ENCODE peak calls at places on chromosomes 12 and 14, in four cellular contexts. S is Panc1, E is OCI-LY7, K is IMR-90. U is an unnamed sample.

GRCh38 chr12:108214486-108214885 is 85.4 kb downstream of the WSCD2 start:
- DNase-seq in S (no peak), E (peak; percentile 19), K (peak; percentile 7), U (peak; percentile 55)

GRCh38 chr14:90624732-90625444 is 191.3 kb downstream of the TTC7B start:
- DNase-seq in S (no peak), E (no peak), K (peak; percentile 39), U (no peak)

GRCh38 chr12:98998697-98999299 is 353.7 kb downstream of the APAF1 start:
- DNase-seq in S (peak; percentile 25), E (peak; percentile 65), K (peak; percentile 38), U (peak; percentile 45)

GRCh38 chr12:3309805-3310204 is 181.2 kb upstream of the PRMT8 start:
- DNase-seq in S (no peak), E (no peak), K (no peak), U (no peak)

GRCh38 chr12:130049666-130050065 is 112.6 kb upstream of the FZD10 start:
- DNase-seq in S (no peak), E (no peak), K (no peak), U (no peak)

GRCh38 chr14:24255438-24255837 is 7.5 kb downstream of the TGM1 start:
- DNase-seq in S (no peak), E (no peak), K (no peak), U (no peak)

GRCh38 chr14:41609704-41610183 is 3.1 kb downstream of the LRFN5 start:
- DNase-seq in S (no peak), E (no peak), K (peak; percentile 58), U (peak; percentile 17)

GRCh38 chr12:52307836-52308806 is 13.1 kb downstream of the KRT83 start:
- DNase-seq in S (no peak), E (no peak), K (peak; percentile 11), U (no peak)

GRCh38 chr12:97276198-97276580 is 186.4 kb upstream of the RMST start:
- DNase-seq in S (no peak), E (no peak), K (no peak), U (no peak)

GRCh38 chr14:73746540-73747385 is 32.6 kb upstream of the PNMA1 start:
- DNase-seq in S (no peak), E (peak; percentile 18), K (no peak), U (no peak)

GRCh38 chr12:65879878-65880277 is 55.6 kb downstream of the HMGA2 start:
- DNase-seq in S (no peak), E (no peak), K (peak; percentile 88), U (no peak)

GRCh38 chr12:65885312-65885711 is 61.0 kb downstream of the HMGA2 start:
- DNase-seq in S (no peak), E (no peak), K (peak; percentile 35), U (no peak)

GRCh38 chr12:65881348-65881961 is 57.2 kb downstream of the HMGA2 start:
- DNase-seq in S (no peak), E (no peak), K (peak; percentile 75), U (no peak)

GRCh38 chr12:65882504-65882903 is 58.2 kb downstream of the HMGA2 start:
- DNase-seq in S (no peak), E (no peak), K (no peak), U (no peak)

GRCh38 chr12:65881965-65882413 is 57.7 kb downstream of the HMGA2 start:
- DNase-seq in S (no peak), E (no peak), K (peak; percentile 38), U (peak; percentile 46)
- TF ChIP-seq CTCF in S (no peak), E (no peak), K (peak; percentile 1), U (no peak)

GRCh38 chr14:86055512-86055911 is 525.6 kb downstream of the FLRT2 start:
- DNase-seq in S (no peak), E (peak; percentile 4), K (peak; percentile 13), U (no peak)
- TF ChIP-seq CTCF in S (peak; percentile 21), E (peak; percentile 35), K (peak; percentile 19), U (no peak)

DNA sequence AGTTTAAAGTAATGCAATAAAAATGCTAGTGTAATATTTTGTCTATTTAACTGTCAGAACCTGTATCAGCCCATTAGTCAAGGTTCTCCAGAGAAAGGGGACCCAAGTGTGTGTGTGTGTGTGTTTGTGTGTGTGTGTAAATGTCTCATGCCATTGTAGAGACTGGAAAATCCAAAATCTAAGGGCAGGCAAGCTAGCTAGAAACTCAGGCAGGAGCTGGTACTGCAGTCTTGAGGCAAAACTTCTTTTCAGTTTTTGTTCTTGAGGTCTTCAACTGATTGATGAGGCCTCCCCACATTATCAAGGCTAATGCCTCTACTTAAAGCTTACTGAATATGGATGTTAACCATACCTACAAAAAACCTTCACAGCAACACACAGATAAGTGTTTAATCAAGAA is 126.7 kb downstream of the PRKD1 start:
- DNase-seq in S (no peak), E (no peak), K (no peak), U (no peak)
- TF ChIP-seq CTCF in S (no peak), E (no peak), K (no peak), U (no peak)

DNA sequence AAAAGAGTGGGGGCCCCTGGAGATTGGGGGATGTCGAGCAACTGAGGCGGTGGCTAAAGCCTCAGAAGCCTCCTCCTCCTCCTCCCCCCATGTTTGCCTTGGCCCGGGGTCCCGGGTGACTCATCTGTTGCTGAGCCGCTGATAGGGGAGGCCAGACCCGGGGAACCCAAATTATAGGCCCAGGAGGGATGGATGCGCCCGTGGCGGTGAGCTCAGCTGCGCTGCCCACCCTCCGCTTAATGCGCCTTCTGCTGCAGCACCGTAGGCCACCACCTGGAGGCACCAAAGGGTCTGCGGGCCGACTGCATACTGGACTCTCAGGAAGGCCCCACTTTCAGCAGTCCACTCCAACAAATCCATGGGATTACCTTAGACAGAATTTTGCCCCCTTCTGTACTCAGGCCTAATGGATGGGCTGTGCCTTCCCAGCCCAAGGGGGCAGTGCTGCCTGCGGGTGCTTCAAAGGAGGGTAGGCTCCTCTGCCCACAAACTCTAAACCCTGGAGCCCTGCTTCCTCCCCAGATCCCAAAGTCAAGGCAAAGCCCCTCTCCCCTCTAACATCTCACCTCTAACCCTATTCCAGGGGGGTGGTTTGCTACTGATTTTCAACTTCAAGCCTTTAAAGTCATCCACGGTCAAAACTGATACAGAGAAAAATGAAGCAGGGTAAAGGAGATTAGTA is 2.6 kb upstream of the WNT10B start:
- DNase-seq in S (no peak), E (no peak), K (peak; percentile 54), U (peak; percentile 67)
- TF ChIP-seq CTCF in S (peak; percentile 69), E (peak; percentile 60), K (peak; percentile 60), U (peak; percentile 70)

GRCh38 chr14:104341532-104342434 is 203.4 kb downstream of the KIF26A start:
- DNase-seq in S (no peak), E (peak; percentile 44), K (no peak), U (peak; percentile 56)
- TF ChIP-seq CTCF in S (peak; percentile 85), E (no peak), K (no peak), U (no peak)

DNA sequence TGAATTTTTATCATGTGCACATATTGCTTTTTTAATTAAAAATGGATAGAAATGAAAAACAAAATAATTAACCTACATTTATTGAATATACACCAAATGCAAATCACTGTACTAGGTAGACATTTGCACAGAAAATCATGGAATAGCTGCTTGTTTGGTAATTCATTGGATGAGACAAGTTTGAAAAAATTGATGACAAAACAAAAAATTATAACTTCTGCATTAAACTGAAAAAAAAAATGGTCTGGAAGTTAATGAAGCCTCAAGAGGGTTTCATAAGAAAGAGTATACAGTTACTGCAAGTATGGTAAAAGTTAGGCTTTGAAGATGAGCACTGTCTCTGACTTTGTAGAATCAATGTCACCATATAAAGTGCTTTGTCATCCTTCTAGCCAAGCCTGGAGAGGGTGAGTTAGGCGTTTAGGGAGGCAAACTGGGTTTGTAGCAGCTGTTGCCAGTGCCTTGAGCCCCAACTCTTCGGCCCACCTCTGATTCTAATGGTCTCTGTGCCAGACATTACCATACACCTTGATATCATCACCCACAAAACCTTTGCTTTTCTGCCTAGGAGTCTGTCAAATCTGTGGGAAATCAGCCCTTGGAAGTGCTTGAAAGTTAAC is 291.1 kb upstream of the CLEC14A start:
- DNase-seq in S (no peak), E (no peak), K (no peak), U (no peak)
- TF ChIP-seq CTCF in S (no peak), E (no peak), K (no peak), U (no peak)

DNA sequence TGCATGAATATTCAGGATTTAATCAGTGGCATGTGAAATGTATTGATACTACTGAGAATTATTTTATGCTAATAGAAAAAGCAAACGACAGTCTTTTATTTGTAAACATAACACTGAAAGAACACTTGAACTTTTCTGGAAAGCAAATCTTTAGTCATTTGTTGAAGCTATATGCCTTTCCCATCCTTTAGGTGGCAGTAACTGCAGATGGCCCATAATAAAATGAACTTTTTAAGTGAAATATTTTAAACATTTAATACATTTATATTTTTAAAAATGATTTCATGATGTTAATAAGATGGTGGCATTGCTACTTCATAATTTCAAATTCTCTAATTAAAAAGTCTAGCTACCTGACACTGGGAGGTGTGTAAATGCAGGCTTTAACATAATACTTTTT is 13.9 kb upstream of the KRR1 start:
- DNase-seq in S (no peak), E (peak; percentile 13), K (peak; percentile 36), U (no peak)
- TF ChIP-seq CTCF in S (peak; percentile 16), E (peak; percentile 68), K (peak; percentile 57), U (no peak)

GRCh38 chr14:47332939-47333338 is 342.5 kb downstream of the MDGA2 start:
- DNase-seq in S (no peak), E (no peak), K (no peak), U (no peak)
- TF ChIP-seq CTCF in S (no peak), E (peak; percentile 43), K (no peak), U (no peak)

DNA sequence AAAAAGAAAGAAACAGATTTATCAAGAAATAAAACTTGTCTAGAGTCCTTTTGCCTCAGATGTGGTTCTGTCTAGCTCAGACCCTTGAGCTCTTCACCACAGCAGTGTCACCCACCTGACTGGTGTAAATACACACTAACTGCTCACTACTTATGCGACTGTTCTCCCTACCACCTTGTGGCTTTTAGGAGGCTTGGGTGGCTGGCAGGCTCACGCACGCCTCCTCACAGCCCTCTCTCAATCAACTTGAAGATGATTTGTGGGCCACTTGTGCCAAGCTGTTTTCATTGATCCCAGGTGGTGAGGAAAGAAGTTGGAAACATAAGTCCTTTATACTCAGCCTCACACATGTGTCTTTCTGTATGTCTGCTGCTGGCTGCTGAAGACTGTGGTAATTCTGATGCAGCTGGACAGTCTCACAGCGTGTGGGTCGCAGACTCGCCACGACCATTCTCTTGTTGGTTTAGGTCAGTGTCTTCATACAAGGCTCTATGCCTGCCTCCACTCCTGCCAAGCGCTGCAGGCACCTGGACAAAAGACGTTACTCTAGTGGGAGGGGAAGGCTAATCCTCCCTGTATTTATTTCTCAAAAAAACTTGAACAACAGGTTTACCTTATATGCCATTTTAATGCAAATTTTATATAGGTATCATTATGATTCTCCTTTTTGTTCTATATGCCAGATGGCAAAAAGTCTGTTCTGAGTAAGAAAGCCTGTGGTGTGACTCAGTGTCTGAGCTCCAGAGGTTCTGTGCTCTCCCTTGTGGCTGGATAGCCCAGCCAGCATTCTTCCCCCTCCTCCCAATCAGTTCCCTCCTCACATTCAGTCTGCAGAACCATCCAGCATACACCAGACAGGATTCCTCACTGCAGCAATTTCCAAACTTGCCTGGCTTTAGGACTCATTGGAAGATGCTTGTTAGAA is 115.5 kb downstream of the DIP2B start:
- DNase-seq in S (no peak), E (no peak), K (peak; percentile 95), U (no peak)
- TF ChIP-seq CTCF in S (no peak), E (no peak), K (peak; percentile 17), U (no peak)

U was measured in GM20000.